ENCODE peak calls at places on chromosomes 2 and 18, in four cellular contexts. A, M, I and K are unnamed samples.

GRCh38 chr2:219462349-219462748 is 27.7 kb downstream of the SPEG start:
- DNase-seq in A (no peak), M (no peak), I (no peak), K (no peak)

GRCh38 chr2:191436368-191437055 is 191.3 kb downstream of the MYO1B start:
- DNase-seq in A (no peak), M (no peak), I (no peak), K (no peak)

GRCh38 chr2:231223458-231223970 is 25.1 kb downstream of the ARMC9 start:
- DNase-seq in A (no peak), M (no peak), I (no peak), K (no peak)

GRCh38 chr18:21605218-21605617 is 4.7 kb upstream of the ESCO1 start:
- DNase-seq in A (no peak), M (no peak), I (no peak), K (no peak)

GRCh38 chr2:97761192-97761591 is 47.8 kb downstream of the ZAP70 start:
- DNase-seq in A (no peak), M (peak), I (no peak), K (no peak)

GRCh38 chr2:158034198-158034831 is 67.4 kb upstream of the UPP2 start:
- DNase-seq in A (peak), M (no peak), I (no peak), K (peak)

GRCh38 chr2:26672112-26672817 is 20.3 kb upstream of the KCNK3 start:
- DNase-seq in A (no peak), M (no peak), I (no peak), K (no peak)

GRCh38 chr18:75624836-75625235 is 197.3 kb upstream of the SMIM21 start:
- DNase-seq in A (no peak), M (no peak), I (no peak), K (no peak)

GRCh38 chr2:68689553-68690537 is 44.8 kb upstream of the ARHGAP25 start:
- DNase-seq in A (no peak), M (no peak), I (no peak), K (no peak)

GRCh38 chr2:22020101-22020742 is 896.5 kb downstream of the TDRD15 start:
- DNase-seq in A (no peak), M (no peak), I (no peak), K (no peak)

GRCh38 chr2:172745636-172746035 is 10.0 kb downstream of the RAPGEF4 start:
- DNase-seq in A (no peak), M (no peak), I (no peak), K (no peak)

GRCh38 chr18:40387130-40387821 is 1567.8 kb upstream of the PIK3C3 start:
- DNase-seq in A (no peak), M (no peak), I (no peak), K (no peak)

GRCh38 chr2:208618220-208618619 is 211.6 kb downstream of the PTH2R start:
- DNase-seq in A (no peak), M (no peak), I (no peak), K (no peak)

GRCh38 chr2:206873426-206873825 is 65.9 kb upstream of the CPO start:
- DNase-seq in A (no peak), M (no peak), I (no peak), K (no peak)

GRCh38 chr2:173355132-173355865 is 627 bp downstream of the CDCA7 start:
- DNase-seq in A (peak), M (no peak), I (no peak), K (no peak)

GRCh38 chr18:13791181-13791580 is 32.8 kb upstream of the MC5R start:
- DNase-seq in A (no peak), M (no peak), I (no peak), K (no peak)

GRCh38 chr18:53864758-53865157 is 359.7 kb downstream of the MBD2 start:
- DNase-seq in A (no peak), M (no peak), I (no peak), K (no peak)

GRCh38 chr18:7987284-7987976 is 420.3 kb downstream of the PTPRM start:
- DNase-seq in A (no peak), M (no peak), I (no peak), K (no peak)

GRCh38 chr2:106886916-106887758 is 1.2 kb upstream of the ST6GAL2 start:
- DNase-seq in A (peak), M (no peak), I (peak), K (peak)

GRCh38 chr2:47293967-47294366 is 109.0 kb upstream of the MSH2 start:
- DNase-seq in A (no peak), M (no peak), I (no peak), K (no peak)

GRCh38 chr2:151765760-151766159 is 31.5 kb upstream of the NEB start:
- DNase-seq in A (peak), M (no peak), I (no peak), K (no peak)

GRCh38 chr18:9290171-9290570 is 44.4 kb upstream of the TWSG1 start:
- DNase-seq in A (no peak), M (no peak), I (no peak), K (no peak)

GRCh38 chr18:12121175-12122095 is 27.8 kb downstream of the ANKRD62 start:
- DNase-seq in A (peak), M (no peak), I (no peak), K (no peak)

GRCh38 chr18:48037481-48038271 is 107.2 kb upstream of the SMAD2 start:
- DNase-seq in A (no peak), M (no peak), I (no peak), K (peak)

GRCh38 chr2:20617081-20617575 is 33.8 kb downstream of the HS1BP3 start:
- DNase-seq in A (no peak), M (no peak), I (no peak), K (peak)

GRCh38 chr2:134268265-134268664 is 14.4 kb downstream of the MGAT5 start:
- DNase-seq in A (no peak), M (no peak), I (no peak), K (no peak)

GRCh38 chr2:232308986-232309385 is 69.6 kb upstream of the ALPP start:
- DNase-seq in A (no peak), M (no peak), I (no peak), K (no peak)

GRCh38 chr2:206163251-206163880 is 3.7 kb downstream of the EEF1B2 start:
- DNase-seq in A (no peak), M (no peak), I (no peak), K (no peak)